ENCODE peak calls at places on chromosomes 3 and 15, in six cellular contexts. M is brain microvascular endothelial cell; E is activated CD8-positive, alpha-beta memory T cell treated with anti-CD3 and anti-CD28 coated beads, Interleukin-2, amount 10 ng/mL, durations not matched to agents 7 days and 5 days; N is COR-L47; G is non-pigmented ciliary epithelial cell; T is endodermal cell. Q is an unnamed sample.

GRCh38 chr3:188283347-188283746 is 129.4 kb downstream of the LPP start:
- DNase-seq in M (no peak), E (no peak), N (no peak), G (no peak), T (no peak), Q (no peak)

GRCh38 chr3:43753743-43754142 is 63.0 kb downstream of the ABHD5 start:
- DNase-seq in M (peak; percentile 51), E (no peak), N (no peak), G (peak; percentile 60), T (no peak), Q (peak; percentile 92)

GRCh38 chr15:101396484-101397261 is 92.8 kb downstream of the PCSK6 start:
- DNase-seq in M (no peak), E (no peak), N (no peak), G (no peak), T (no peak), Q (no peak)

GRCh38 chr15:59237119-59237853 is 30.6 kb downstream of the LDHAL6B start:
- DNase-seq in M (no peak), E (no peak), N (no peak), G (no peak), T (no peak), Q (no peak)

GRCh38 chr15:29812384-29812694 is 9.9 kb downstream of the TJP1 start:
- DNase-seq in M (peak; percentile 31), E (no peak), N (no peak), G (no peak), T (no peak), Q (peak; percentile 42)

GRCh38 chr3:64684715-64685261 is 3.0 kb downstream of the ADAMTS9 start:
- DNase-seq in M (peak; percentile 41), E (no peak), N (no peak), G (no peak), T (peak; percentile 87), Q (no peak)

GRCh38 chr3:111582114-111582461 is 13.1 kb downstream of the ZBED2 start:
- DNase-seq in M (peak; percentile 88), E (no peak), N (no peak), G (peak; percentile 86), T (no peak), Q (peak; percentile 94)

GRCh38 chr3:137647179-137647578 is 116.9 kb upstream of the SOX14 start:
- DNase-seq in M (no peak), E (no peak), N (no peak), G (no peak), T (peak; percentile 81), Q (no peak)

GRCh38 chr3:45947361-45947760 is 4.1 kb downstream of the CXCR6 start:
- DNase-seq in M (no peak), E (no peak), N (no peak), G (no peak), T (no peak), Q (peak; percentile 21)

GRCh38 chr3:101870138-101870537 is 20.8 kb downstream of the NFKBIZ start:
- DNase-seq in M (no peak), E (no peak), N (no peak), G (no peak), T (no peak), Q (peak; percentile 45)

GRCh38 chr15:84816694-84817460 is at the start of gene ALPK3:
- DNase-seq in M (no peak), E (no peak), N (no peak), G (no peak), T (peak; percentile 88), Q (no peak)

GRCh38 chr3:5218815-5219214 is 31.3 kb downstream of the EDEM1 start:
- DNase-seq in M (no peak), E (no peak), N (no peak), G (no peak), T (no peak), Q (no peak)

GRCh38 chr3:53729618-53730017 is 116.6 kb downstream of the CHDH start:
- DNase-seq in M (no peak), E (no peak), N (no peak), G (no peak), T (no peak), Q (no peak)

Q was measured in EL.